ENCODE peak calls at places on chromosomes 7 and 10, in eight cellular contexts. F is IMR-90, J is body of pancreas, T is HCT116, S is uterus, B is A549, K is esophagus muscularis mucosa, Y is tibial nerve. V is an unnamed sample.
A peak's percentile ranks its signal among the peaks of the same experiment; 100 is the strongest.

GRCh38 chr10:58998924-58999713 is 177.3 kb upstream of the PHYHIPL start:
- DNase-seq in F (no peak), J (peak; percentile 74), T (no peak), S (peak; percentile 48), B (no peak), K (no peak), Y (peak; percentile 36), V (no peak)

GRCh38 chr7:2940466-2940865 is 96.4 kb upstream of the GNA12 start:
- DNase-seq in F (no peak), J (no peak), T (no peak), S (no peak), B (no peak), K (no peak), Y (no peak), V (no peak)

GRCh38 chr10:77504870-77505257 is 132.7 kb downstream of the KCNMA1 start:
- DNase-seq in F (peak; percentile 56), J (peak; percentile 86), T (peak; percentile 83), S (no peak), B (peak; percentile 49), K (no peak), Y (no peak), V (no peak)

GRCh38 chr10:133221331-133221730 is 8.7 kb upstream of the UTF1 start:
- DNase-seq in F (no peak), J (no peak), T (no peak), S (no peak), B (no peak), K (no peak), Y (no peak), V (no peak)

GRCh38 chr10:104331208-104331838 is 6.9 kb downstream of the ITPRIP start:
- DNase-seq in F (peak; percentile 84), J (peak; percentile 47), T (peak; percentile 44), S (no peak), B (no peak), K (no peak), Y (no peak), V (peak; percentile 47)

GRCh38 chr10:22690614-22691431 is 23.6 kb downstream of the PIP4K2A start:
- DNase-seq in F (peak; percentile 28), J (no peak), T (no peak), S (no peak), B (no peak), K (no peak), Y (no peak), V (no peak)

GRCh38 chr7:4849390-4849789 is 12.4 kb downstream of the PAPOLB start:
- DNase-seq in F (peak; percentile 26), J (peak; percentile 33), T (peak; percentile 12), S (no peak), B (peak; percentile 21), K (no peak), Y (no peak), V (no peak)

GRCh38 chr7:116766881-116767280 is 94.9 kb downstream of the MET start:
- DNase-seq in F (no peak), J (peak; percentile 61), T (no peak), S (no peak), B (no peak), K (no peak), Y (no peak), V (no peak)

GRCh38 chr7:101154693-101155102 is 422 bp downstream of the AP1S1 start:
- DNase-seq in F (no peak), J (no peak), T (no peak), S (no peak), B (no peak), K (no peak), Y (no peak), V (no peak)

GRCh38 chr10:47101807-47102206 is 190.6 kb downstream of the PTPN20 start:
- DNase-seq in F (no peak), J (no peak), T (no peak), S (no peak), B (no peak), K (no peak), Y (no peak), V (no peak)

GRCh38 chr7:79434098-79434497 is 19.4 kb downstream of the MAGI2 start:
- DNase-seq in F (peak; percentile 90), J (no peak), T (no peak), S (no peak), B (no peak), K (no peak), Y (no peak), V (no peak)

GRCh38 chr7:149150981-149151380 is 3.7 kb downstream of the ZNF398 start:
- DNase-seq in F (no peak), J (no peak), T (no peak), S (no peak), B (no peak), K (no peak), Y (no peak), V (no peak)

GRCh38 chr10:60646966-60647796 is 131.1 kb upstream of the CDK1 start:
- DNase-seq in F (peak; percentile 69), J (peak; percentile 22), T (peak; percentile 48), S (peak; percentile 23), B (peak; percentile 16), K (no peak), Y (no peak), V (peak; percentile 74)

GRCh38 chr10:119542990-119543813 is 683 bp upstream of the RGS10 start:
- DNase-seq in F (peak; percentile 49), J (peak; percentile 50), T (no peak), S (peak; percentile 54), B (peak; percentile 75), K (no peak), Y (peak; percentile 19), V (peak; percentile 75)
- TF ChIP-seq POLR2A in F (no peak), J (no peak), T (no peak), S (no peak), B (peak; percentile 29), K (no peak), Y (no peak), V (peak; percentile 1)

GRCh38 chr10:107054469-107055156 is 109.9 kb downstream of the SORCS1 start:
- DNase-seq in F (no peak), J (peak; percentile 8), T (no peak), S (no peak), B (no peak), K (no peak), Y (no peak), V (no peak)

GRCh38 chr10:107059872-107060271 is 104.6 kb downstream of the SORCS1 start:
- DNase-seq in F (no peak), J (no peak), T (no peak), S (no peak), B (no peak), K (no peak), Y (no peak), V (no peak)

GRCh38 chr10:107056160-107056559 is 108.3 kb downstream of the SORCS1 start:
- DNase-seq in F (no peak), J (no peak), T (no peak), S (no peak), B (no peak), K (no peak), Y (no peak), V (no peak)

DNA sequence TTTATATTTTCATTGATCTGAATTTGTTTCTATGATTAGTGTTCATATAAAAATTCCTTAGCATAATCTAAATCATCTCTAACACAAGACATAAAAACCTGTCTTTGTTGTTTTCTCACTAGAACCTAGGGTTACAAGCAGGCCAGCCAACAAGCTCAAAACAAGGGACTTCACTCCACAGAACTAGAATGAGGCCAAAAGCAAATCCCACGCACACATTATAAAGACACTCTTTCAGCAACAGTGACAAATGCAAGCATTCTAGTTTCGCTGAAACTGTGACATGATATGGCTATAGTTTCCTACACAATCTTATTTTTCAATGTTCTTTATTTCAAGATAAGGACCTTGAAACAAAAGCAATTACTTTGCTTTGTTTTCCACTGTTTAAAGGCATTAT is 105.4 kb downstream of the SORCS1 start:
- DNase-seq in F (no peak), J (no peak), T (no peak), S (no peak), B (no peak), K (no peak), Y (no peak), V (no peak)
- H3K4me3 ChIP-seq in F (no peak overlapping the region), J (no peak overlapping the region), T (no peak overlapping the region), S (no peak overlapping the region), B (no peak overlapping the region), K (no peak overlapping the region), Y (no peak overlapping the region), V (no peak overlapping the region)

DNA sequence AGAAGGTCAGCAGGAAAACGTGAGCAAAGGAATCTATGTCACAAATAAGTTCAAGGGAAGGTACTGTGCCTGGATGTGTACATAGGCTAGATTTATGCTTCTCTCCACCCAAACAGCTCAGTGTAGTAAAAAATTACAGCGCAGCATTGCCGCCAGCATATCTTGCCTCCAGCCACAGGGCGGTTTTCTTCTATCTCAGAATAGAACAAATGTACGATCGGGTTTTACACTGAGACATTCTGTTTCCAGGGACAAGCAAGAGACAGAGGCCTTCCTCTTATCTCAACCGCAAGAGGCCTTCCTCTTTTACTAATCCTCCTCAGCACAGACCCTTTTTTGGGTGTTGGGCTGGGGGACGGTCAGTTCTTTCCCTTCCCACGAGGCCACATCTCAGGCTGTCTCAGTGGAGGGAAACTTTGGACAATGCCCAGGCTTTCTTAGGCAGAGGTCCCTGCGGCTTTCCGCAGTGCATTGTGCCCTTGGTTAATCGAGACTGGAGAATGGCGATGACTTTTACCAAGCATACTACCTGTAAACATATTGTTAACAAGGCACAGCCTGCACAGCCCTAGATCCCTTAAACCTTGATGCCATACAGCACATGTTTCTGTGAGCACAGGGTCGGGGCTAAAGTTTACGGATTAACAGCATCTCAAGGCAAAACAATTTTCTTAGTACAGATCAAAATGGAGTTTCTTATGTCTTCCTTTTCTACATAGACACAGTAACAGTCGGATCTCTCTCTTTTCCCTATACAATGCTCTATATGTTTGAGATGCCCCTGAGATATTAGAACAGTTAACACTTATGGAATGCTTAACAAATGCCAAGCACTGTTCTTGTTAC is 11.6 kb upstream of the ABHD11 start:
- DNase-seq in F (no peak), J (no peak), T (no peak), S (no peak), B (no peak), K (no peak), Y (no peak), V (no peak)
- TF ChIP-seq POLR2A in F (no peak), J (no peak), T (no peak), S (no peak), B (no peak), K (no peak), Y (no peak), V (no peak)

DNA sequence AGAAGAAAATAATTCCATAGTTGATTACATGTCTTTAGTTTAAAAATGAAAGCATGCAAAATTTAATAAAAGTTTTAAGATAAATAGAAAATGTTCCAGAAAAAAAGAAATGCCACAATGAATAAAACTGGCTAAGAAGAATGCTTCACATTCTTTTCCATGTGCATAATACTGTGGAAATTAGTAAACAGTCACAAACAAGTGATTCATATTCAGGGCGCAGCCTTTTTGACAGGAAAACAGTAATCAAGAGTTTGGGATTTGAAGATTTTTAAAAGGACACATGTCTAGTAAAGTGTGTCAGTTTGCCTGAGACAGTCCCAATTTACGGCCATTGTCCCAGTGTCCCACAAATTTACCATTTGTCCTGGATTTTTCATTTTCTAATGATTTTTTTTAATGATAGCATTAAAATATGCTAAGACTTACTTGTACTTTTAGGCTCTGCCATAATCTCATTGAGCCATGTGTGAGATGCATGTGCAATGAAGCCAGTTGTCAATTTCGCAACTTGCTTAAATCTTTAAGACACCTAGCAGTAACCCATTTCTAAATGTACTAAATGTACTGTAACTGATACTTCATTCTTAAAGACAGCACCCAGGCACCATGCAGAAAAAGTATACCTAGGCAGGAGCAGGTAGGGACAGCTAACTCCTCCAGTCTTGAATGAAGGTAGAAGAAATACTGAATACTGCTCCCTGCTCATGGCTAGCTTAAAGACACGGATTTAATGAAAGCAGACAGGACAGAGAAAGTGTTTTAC is 46.9 kb downstream of the ZNF438 start:
- DNase-seq in F (no peak), J (no peak), T (no peak), S (no peak), B (no peak), K (no peak), Y (no peak), V (no peak)
- H3K4me3 ChIP-seq in F (no peak overlapping the region), J (no peak overlapping the region), T (no peak overlapping the region), S (no peak overlapping the region), B (no peak overlapping the region), K (no peak overlapping the region), Y (no peak overlapping the region), V (no peak overlapping the region)

V was measured in Peyer's patch.